ENCODE peak calls at places on chromosomes 1 and 21, in nine cellular contexts. One of them, this sample, is unnamed.

GRCh38 chr1:48552420-48552819 is 80.4 kb upstream of the SPATA6 start:
- DNase-seq in hepatocyte: peak
- DNase-seq in transverse colon: no peak
- DNase-seq in body of pancreas: peak
- DNase-seq in fibroblast of lung: no peak
- DNase-seq in cardiac muscle cell: no peak
- DNase-seq in stomach: no peak
- DNase-seq in OCI-LY7: peak
- DNase-seq in psoas muscle: no peak
- DNase-seq in this sample: peak

GRCh38 chr1:96240438-96240837 is 481.1 kb upstream of the PTBP2 start:
- DNase-seq in psoas muscle: no peak
- DNase-seq in fibroblast of lung: no peak
- DNase-seq in hepatocyte: no peak
- DNase-seq in body of pancreas: no peak
- DNase-seq in transverse colon: no peak
- DNase-seq in OCI-LY7: no peak
- DNase-seq in stomach: no peak
- DNase-seq in cardiac muscle cell: no peak
- DNase-seq in this sample: no peak

GRCh38 chr1:36982708-36983107 is 51.6 kb downstream of the GRIK3 start:
- DNase-seq in psoas muscle: no peak
- DNase-seq in hepatocyte: no peak
- DNase-seq in stomach: no peak
- DNase-seq in OCI-LY7: no peak
- DNase-seq in cardiac muscle cell: no peak
- DNase-seq in body of pancreas: no peak
- DNase-seq in fibroblast of lung: no peak
- DNase-seq in transverse colon: no peak
- DNase-seq in this sample: no peak

GRCh38 chr21:29301703-29302102 is 3.0 kb downstream of the BACH1 start:
- DNase-seq in transverse colon: no peak
- DNase-seq in psoas muscle: no peak
- DNase-seq in OCI-LY7: no peak
- DNase-seq in hepatocyte: no peak
- DNase-seq in body of pancreas: peak
- DNase-seq in stomach: no peak
- DNase-seq in fibroblast of lung: no peak
- DNase-seq in cardiac muscle cell: no peak
- DNase-seq in this sample: no peak

GRCh38 chr1:93905734-93906133 is 3.5 kb downstream of the GCLM start:
- DNase-seq in OCI-LY7: no peak
- DNase-seq in hepatocyte: no peak
- DNase-seq in stomach: no peak
- DNase-seq in psoas muscle: no peak
- DNase-seq in fibroblast of lung: peak
- DNase-seq in body of pancreas: no peak
- DNase-seq in cardiac muscle cell: no peak
- DNase-seq in transverse colon: no peak
- DNase-seq in this sample: no peak

GRCh38 chr1:114395863-114396262 is 115.1 kb downstream of the TRIM33 start:
- DNase-seq in psoas muscle: no peak
- DNase-seq in transverse colon: no peak
- DNase-seq in cardiac muscle cell: no peak
- DNase-seq in hepatocyte: no peak
- DNase-seq in body of pancreas: no peak
- DNase-seq in fibroblast of lung: no peak
- DNase-seq in OCI-LY7: no peak
- DNase-seq in stomach: no peak
- DNase-seq in this sample: no peak

GRCh38 chr21:44065428-44065827 is 41.8 kb upstream of the PWP2 start:
- DNase-seq in body of pancreas: no peak
- DNase-seq in OCI-LY7: no peak
- DNase-seq in psoas muscle: no peak
- DNase-seq in stomach: peak
- DNase-seq in fibroblast of lung: peak
- DNase-seq in hepatocyte: no peak
- DNase-seq in cardiac muscle cell: no peak
- DNase-seq in transverse colon: peak
- DNase-seq in this sample: no peak

GRCh38 chr1:212070720-212071302 is 35.3 kb downstream of the DTL start:
- DNase-seq in stomach: no peak
- DNase-seq in body of pancreas: no peak
- DNase-seq in OCI-LY7: peak
- DNase-seq in psoas muscle: no peak
- DNase-seq in transverse colon: no peak
- DNase-seq in cardiac muscle cell: peak
- DNase-seq in fibroblast of lung: peak
- DNase-seq in hepatocyte: peak
- DNase-seq in this sample: no peak

GRCh38 chr1:61997123-61997522 is 197.5 kb upstream of the L1TD1 start:
- DNase-seq in body of pancreas: no peak
- DNase-seq in psoas muscle: no peak
- DNase-seq in OCI-LY7: no peak
- DNase-seq in transverse colon: no peak
- DNase-seq in fibroblast of lung: no peak
- DNase-seq in cardiac muscle cell: no peak
- DNase-seq in stomach: no peak
- DNase-seq in hepatocyte: no peak
- DNase-seq in this sample: no peak

GRCh38 chr1:31878018-31878417 is 60.1 kb downstream of the PTP4A2 start:
- DNase-seq in hepatocyte: no peak
- DNase-seq in psoas muscle: peak
- DNase-seq in transverse colon: no peak
- DNase-seq in stomach: no peak
- DNase-seq in cardiac muscle cell: no peak
- DNase-seq in fibroblast of lung: no peak
- DNase-seq in OCI-LY7: no peak
- DNase-seq in body of pancreas: no peak
- DNase-seq in this sample: no peak

GRCh38 chr1:96544051-96544830 is 177.3 kb upstream of the PTBP2 start:
- DNase-seq in OCI-LY7: no peak
- DNase-seq in hepatocyte: no peak
- DNase-seq in stomach: no peak
- DNase-seq in psoas muscle: no peak
- DNase-seq in transverse colon: no peak
- DNase-seq in cardiac muscle cell: no peak
- DNase-seq in fibroblast of lung: no peak
- DNase-seq in body of pancreas: no peak
- DNase-seq in this sample: no peak

DNA sequence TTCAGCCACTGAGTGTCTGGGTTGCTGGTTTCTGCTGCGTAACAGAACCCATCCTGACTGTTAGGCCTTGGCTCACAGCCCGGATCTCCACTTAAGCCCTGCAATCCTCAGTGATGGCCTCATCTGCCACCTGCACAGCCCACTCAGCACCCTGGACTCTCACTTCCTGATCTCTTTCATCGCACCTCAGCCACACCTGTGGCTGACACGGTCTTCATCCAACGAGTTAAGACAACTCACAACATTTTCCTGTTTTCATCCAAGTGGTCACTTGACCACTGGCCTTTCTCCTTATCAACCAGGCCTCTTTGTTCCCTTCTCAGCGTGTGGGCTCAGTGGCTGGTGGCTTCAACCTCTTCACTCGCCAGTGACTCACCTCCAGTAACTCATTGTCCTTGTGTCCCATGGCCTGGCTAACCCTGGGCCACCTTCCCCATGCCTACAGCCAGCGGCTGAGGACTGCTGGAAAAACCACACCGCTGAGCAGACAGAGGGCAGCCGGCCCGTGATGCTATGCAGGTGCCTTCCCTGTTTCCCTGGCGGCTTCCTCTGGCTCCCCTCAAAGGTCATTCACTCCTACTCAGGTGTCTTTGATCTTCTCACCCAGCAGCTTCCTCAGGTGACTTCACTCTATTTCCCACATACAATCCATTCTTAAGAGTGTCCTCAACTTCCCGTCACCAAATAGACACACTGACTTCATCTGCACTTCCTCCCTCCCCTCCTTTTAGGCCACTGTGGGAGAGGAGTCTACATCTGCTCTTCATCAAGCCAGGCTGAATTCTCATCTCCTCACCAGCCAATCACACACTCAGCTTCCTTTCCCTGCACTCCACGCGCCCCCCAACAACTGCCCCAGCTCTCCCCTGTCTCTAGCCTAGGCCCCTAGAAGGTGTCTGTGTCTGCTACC is 19.9 kb upstream of the EDN2 start:
- DNase-seq in fibroblast of lung: peak
- DNase-seq in body of pancreas: peak
- DNase-seq in hepatocyte: peak
- DNase-seq in psoas muscle: no peak
- DNase-seq in cardiac muscle cell: peak
- DNase-seq in stomach: no peak
- DNase-seq in transverse colon: no peak
- DNase-seq in OCI-LY7: no peak
- DNase-seq in this sample: peak
- H3K27ac ChIP-seq in fibroblast of lung: no peak
- H3K27ac ChIP-seq in body of pancreas: no peak
- H3K27ac ChIP-seq in hepatocyte: peak
- H3K27ac ChIP-seq in psoas muscle: no peak
- H3K27ac ChIP-seq in cardiac muscle cell: peak
- H3K27ac ChIP-seq in stomach: no peak
- H3K27ac ChIP-seq in transverse colon: no peak
- H3K27ac ChIP-seq in OCI-LY7: no peak
- H3K27ac ChIP-seq in this sample: peak

DNA sequence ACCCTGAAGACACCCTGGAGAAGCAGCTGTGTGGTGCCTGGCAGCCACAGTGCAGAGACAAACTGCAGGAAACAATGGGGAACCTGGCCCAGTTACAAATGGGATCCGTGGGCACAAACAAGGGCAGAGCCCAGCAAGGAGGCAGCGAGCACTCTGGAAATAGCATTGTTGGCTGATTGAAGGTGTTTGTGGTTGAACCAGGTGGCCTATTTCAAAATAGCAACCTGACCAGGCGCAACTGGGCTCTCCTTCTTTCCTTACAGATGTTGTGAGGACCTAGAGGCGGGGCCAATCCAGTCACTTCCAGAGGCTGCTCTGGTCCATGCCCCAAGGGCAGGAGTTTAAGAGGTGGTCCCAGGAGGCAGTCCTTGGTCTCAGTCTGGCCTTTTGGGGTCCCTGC is 21.7 kb upstream of the ZBTB21 start:
- DNase-seq in cardiac muscle cell: no peak
- DNase-seq in fibroblast of lung: no peak
- DNase-seq in OCI-LY7: peak
- DNase-seq in hepatocyte: no peak
- DNase-seq in psoas muscle: no peak
- DNase-seq in body of pancreas: no peak
- DNase-seq in stomach: no peak
- DNase-seq in transverse colon: no peak
- DNase-seq in this sample: no peak
- TF ChIP-seq CTCF in cardiac muscle cell: no peak
- TF ChIP-seq CTCF in fibroblast of lung: no peak
- TF ChIP-seq CTCF in OCI-LY7: no peak
- TF ChIP-seq CTCF in hepatocyte: no peak
- TF ChIP-seq CTCF in psoas muscle: no peak
- TF ChIP-seq CTCF in body of pancreas: no peak
- TF ChIP-seq CTCF in stomach: no peak
- TF ChIP-seq CTCF in transverse colon: no peak
- TF ChIP-seq CTCF in this sample: no peak

GRCh38 chr1:5688479-5689077 is 303.6 kb downstream of the NPHP4 start:
- DNase-seq in body of pancreas: no peak
- DNase-seq in transverse colon: peak
- DNase-seq in stomach: no peak
- DNase-seq in psoas muscle: no peak
- DNase-seq in hepatocyte: peak
- DNase-seq in fibroblast of lung: no peak
- DNase-seq in OCI-LY7: no peak
- DNase-seq in cardiac muscle cell: no peak
- DNase-seq in this sample: no peak

GRCh38 chr1:5691795-5692517 is 300.3 kb downstream of the NPHP4 start:
- DNase-seq in transverse colon: no peak
- DNase-seq in psoas muscle: no peak
- DNase-seq in body of pancreas: no peak
- DNase-seq in OCI-LY7: no peak
- DNase-seq in stomach: no peak
- DNase-seq in cardiac muscle cell: no peak
- DNase-seq in hepatocyte: no peak
- DNase-seq in fibroblast of lung: no peak
- DNase-seq in this sample: no peak

GRCh38 chr1:5692649-5693048 is 299.6 kb downstream of the NPHP4 start:
- DNase-seq in hepatocyte: peak
- DNase-seq in body of pancreas: no peak
- DNase-seq in OCI-LY7: no peak
- DNase-seq in transverse colon: peak
- DNase-seq in cardiac muscle cell: no peak
- DNase-seq in stomach: no peak
- DNase-seq in fibroblast of lung: no peak
- DNase-seq in psoas muscle: no peak
- DNase-seq in this sample: peak

GRCh38 chr1:5690291-5690690 is 301.9 kb downstream of the NPHP4 start:
- DNase-seq in cardiac muscle cell: no peak
- DNase-seq in transverse colon: no peak
- DNase-seq in psoas muscle: no peak
- DNase-seq in hepatocyte: no peak
- DNase-seq in stomach: no peak
- DNase-seq in body of pancreas: no peak
- DNase-seq in OCI-LY7: no peak
- DNase-seq in fibroblast of lung: no peak
- DNase-seq in this sample: no peak

GRCh38 chr1:5690878-5691277 is 301.3 kb downstream of the NPHP4 start:
- DNase-seq in fibroblast of lung: no peak
- DNase-seq in transverse colon: peak
- DNase-seq in cardiac muscle cell: no peak
- DNase-seq in body of pancreas: no peak
- DNase-seq in hepatocyte: no peak
- DNase-seq in stomach: no peak
- DNase-seq in OCI-LY7: no peak
- DNase-seq in psoas muscle: no peak
- DNase-seq in this sample: no peak
- H3K27ac ChIP-seq in fibroblast of lung: no peak
- H3K27ac ChIP-seq in transverse colon: no peak
- H3K27ac ChIP-seq in cardiac muscle cell: no peak
- H3K27ac ChIP-seq in body of pancreas: no peak
- H3K27ac ChIP-seq in hepatocyte: no peak
- H3K27ac ChIP-seq in stomach: no peak
- H3K27ac ChIP-seq in OCI-LY7: no peak
- H3K27ac ChIP-seq in psoas muscle: no peak
- H3K27ac ChIP-seq in this sample: no peak

GRCh38 chr21:41043008-41043407 is 125.0 kb upstream of the BACE2 start:
- DNase-seq in transverse colon: no peak
- DNase-seq in fibroblast of lung: no peak
- DNase-seq in stomach: no peak
- DNase-seq in psoas muscle: no peak
- DNase-seq in cardiac muscle cell: no peak
- DNase-seq in hepatocyte: no peak
- DNase-seq in body of pancreas: no peak
- DNase-seq in OCI-LY7: peak
- DNase-seq in this sample: no peak
- TF ChIP-seq CTCF in transverse colon: no peak
- TF ChIP-seq CTCF in fibroblast of lung: no peak
- TF ChIP-seq CTCF in stomach: no peak
- TF ChIP-seq CTCF in psoas muscle: no peak
- TF ChIP-seq CTCF in cardiac muscle cell: peak
- TF ChIP-seq CTCF in hepatocyte: no peak
- TF ChIP-seq CTCF in body of pancreas: no peak
- TF ChIP-seq CTCF in OCI-LY7: peak
- TF ChIP-seq CTCF in this sample: peak

This sample was measured in WERI-Rb-1.